ENCODE peak calls at places on chromosomes 13 and 19, in four cellular contexts. A is K562, J is GM12878, C is HepG2. Y is an unnamed sample.

GRCh38 chr19:31232871-31233270 is 116.4 kb downstream of the TSHZ3 start:
- DNase-seq in A (no peak), J (no peak), C (no peak), Y (no peak)

GRCh38 chr13:41780736-41781708 is 179.9 kb downstream of the VWA8 start:
- DNase-seq in A (no peak), J (no peak), C (no peak), Y (no peak)

GRCh38 chr19:1811472-1811894 is 593 bp downstream of the ATP8B3 start:
- DNase-seq in A (peak), J (no peak), C (peak), Y (no peak)

GRCh38 chr19:4227771-4228170 is 1.6 kb upstream of the EBI3 start:
- DNase-seq in A (no peak), J (no peak), C (no peak), Y (no peak)

GRCh38 chr19:19179548-19180441 is 9.7 kb upstream of the MEF2B start:
- DNase-seq in A (peak), J (no peak), C (no peak), Y (no peak)

GRCh38 chr19:10748924-10749434 is 31.1 kb downstream of the DNM2 start:
- DNase-seq in A (peak), J (no peak), C (peak), Y (no peak)

GRCh38 chr13:103272770-103273169 is 206.6 kb upstream of the SLC10A2 start:
- DNase-seq in A (no peak), J (no peak), C (no peak), Y (no peak)

GRCh38 chr19:3801412-3802096 is 15.4 kb upstream of the MATK start:
- DNase-seq in A (peak), J (no peak), C (no peak), Y (no peak)

GRCh38 chr19:3982701-3983541 is 2.3 kb downstream of the EEF2 start:
- DNase-seq in A (peak), J (no peak), C (peak), Y (peak)

GRCh38 chr13:91399189-91400093 is 1.0 kb downstream of the GPC5 start:
- DNase-seq in A (no peak), J (no peak), C (no peak), Y (no peak)

GRCh38 chr13:22107549-22107948 is 436.7 kb downstream of the FGF9 start:
- DNase-seq in A (no peak), J (no peak), C (peak), Y (no peak)

GRCh38 chr19:2296141-2296540 is 11.8 kb downstream of the LINGO3 start:
- DNase-seq in A (no peak), J (no peak), C (no peak), Y (no peak)

GRCh38 chr13:66159526-66159925 is 1070.6 kb downstream of the PCDH9 start:
- DNase-seq in A (no peak), J (no peak), C (no peak), Y (no peak)

GRCh38 chr19:1259873-1260748 is 9.0 kb upstream of the CIRBP start:
- DNase-seq in A (no peak), J (no peak), C (no peak), Y (no peak)

GRCh38 chr13:75258159-75258782 is 223.7 kb downstream of the TBC1D4 start:
- DNase-seq in A (no peak), J (no peak), C (peak), Y (no peak)

GRCh38 chr13:45500492-45501174 is 35.9 kb downstream of the COG3 start:
- DNase-seq in A (no peak), J (no peak), C (peak), Y (no peak)

GRCh38 chr19:4722671-4723464 is 774 bp downstream of the DPP9 start:
- DNase-seq in A (no peak), J (no peak), C (no peak), Y (no peak)

GRCh38 chr19:45526143-45526542 is 18.9 kb downstream of the VASP start:
- DNase-seq in A (peak), J (no peak), C (peak), Y (peak)

GRCh38 chr19:19207637-19208582 is 3.8 kb upstream of the NCAN start:
- DNase-seq in A (no peak), J (no peak), C (no peak), Y (no peak)

GRCh38 chr13:86922936-86923335 is 748.2 kb upstream of the SLITRK5 start:
- DNase-seq in A (no peak), J (no peak), C (no peak), Y (no peak)

GRCh38 chr19:3084943-3085342 is 9.2 kb upstream of the GNA11 start:
- DNase-seq in A (no peak), J (no peak), C (no peak), Y (no peak)

GRCh38 chr19:45663800-45664199 is 4.2 kb upstream of the GIPR start:
- DNase-seq in A (no peak), J (no peak), C (no peak), Y (no peak)

GRCh38 chr13:36188446-36188845 is 25.9 kb downstream of the SOHLH2 start:
- DNase-seq in A (no peak), J (no peak), C (no peak), Y (no peak)

GRCh38 chr19:8526345-8527062 is 12.5 kb upstream of the ZNF414 start:
- DNase-seq in A (peak), J (no peak), C (peak), Y (peak)

GRCh38 chr19:38658462-38659306 is 11.2 kb downstream of the ACTN4 start:
- DNase-seq in A (no peak), J (no peak), C (peak), Y (no peak)

GRCh38 chr19:11797491-11797890 is 832 bp upstream of the ZNF491 start:
- DNase-seq in A (peak), J (peak), C (peak), Y (no peak)

GRCh38 chr19:11792942-11793341 is 5.4 kb upstream of the ZNF491 start:
- DNase-seq in A (no peak), J (no peak), C (no peak), Y (no peak)

GRCh38 chr19:11798391-11799296 is at the start of gene ZNF491:
- DNase-seq in A (peak), J (no peak), C (peak), Y (peak)
- TF ChIP-seq POLR2A in A (no peak), J (peak), C (peak), Y (no peak)

DNA sequence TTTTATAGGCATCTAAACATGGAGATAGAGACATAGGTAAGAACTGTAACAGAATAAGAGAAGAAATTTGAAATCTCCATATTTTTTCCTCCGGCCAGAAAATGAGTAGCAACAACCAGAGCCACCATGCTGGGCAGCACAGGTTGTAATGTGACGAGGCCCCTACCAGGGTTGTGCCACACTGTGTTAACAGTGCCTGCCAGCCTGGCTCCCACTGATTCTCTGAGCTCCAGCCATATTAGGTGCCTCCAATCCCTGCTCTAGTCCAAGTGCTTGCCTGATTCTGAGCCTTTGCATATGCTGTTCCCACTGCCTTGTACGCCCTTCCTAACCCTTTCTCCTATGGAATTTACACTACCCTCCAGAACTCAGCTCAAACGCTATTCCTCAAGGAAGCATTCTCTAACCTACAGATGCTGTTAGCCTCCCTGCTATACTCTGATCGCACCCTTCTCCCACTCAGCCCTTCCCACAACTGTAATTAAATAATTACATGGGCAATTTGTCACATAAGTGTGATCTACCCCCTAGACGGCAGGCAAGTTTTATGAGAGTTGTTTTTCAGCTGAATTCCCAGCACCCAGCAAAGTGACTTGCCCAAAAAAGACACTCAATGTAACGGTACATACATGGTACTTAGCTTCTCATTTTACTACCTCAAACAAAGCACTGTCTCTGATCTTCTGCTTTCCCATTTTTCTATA is 37.6 kb upstream of the STARD13 start:
- DNase-seq in A (no peak), J (no peak), C (no peak), Y (no peak)
- TF ChIP-seq HDAC6 in A (no peak), J (no peak), C (no peak), Y (no peak)

DNA sequence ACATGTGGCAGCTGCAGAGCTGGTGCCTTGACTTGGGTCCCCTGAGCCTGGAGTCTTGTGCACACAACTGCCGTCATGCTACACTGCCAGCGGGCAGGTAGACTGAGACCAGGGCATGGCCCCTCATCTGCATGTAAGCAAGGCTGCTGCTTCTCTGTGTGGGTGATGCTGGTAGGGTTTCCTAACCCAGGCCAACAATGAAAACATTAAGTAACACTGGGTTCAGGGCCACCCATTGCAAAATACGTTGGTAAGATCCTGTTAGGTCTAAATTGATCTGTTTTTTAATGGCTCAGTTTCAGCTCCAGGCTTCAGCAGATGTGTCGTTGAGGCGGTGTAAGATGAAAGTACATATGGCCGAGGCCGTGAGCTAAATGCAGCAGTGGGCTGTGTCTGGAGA is 383.4 kb downstream of the IRS2 start:
- DNase-seq in A (no peak), J (no peak), C (no peak), Y (no peak)
- TF ChIP-seq POLR2A in A (no peak), J (no peak), C (no peak), Y (no peak)

GRCh38 chr13:40318366-40318765 is 348.1 kb downstream of the FOXO1 start:
- DNase-seq in A (no peak), J (no peak), C (no peak), Y (no peak)

GRCh38 chr13:40319699-40320586 is 346.5 kb downstream of the FOXO1 start:
- DNase-seq in A (no peak), J (no peak), C (no peak), Y (no peak)

GRCh38 chr13:40315416-40316064 is 350.9 kb downstream of the FOXO1 start:
- DNase-seq in A (no peak), J (no peak), C (no peak), Y (no peak)

GRCh38 chr13:40316301-40316700 is 350.1 kb downstream of the FOXO1 start:
- DNase-seq in A (no peak), J (no peak), C (no peak), Y (no peak)

DNA sequence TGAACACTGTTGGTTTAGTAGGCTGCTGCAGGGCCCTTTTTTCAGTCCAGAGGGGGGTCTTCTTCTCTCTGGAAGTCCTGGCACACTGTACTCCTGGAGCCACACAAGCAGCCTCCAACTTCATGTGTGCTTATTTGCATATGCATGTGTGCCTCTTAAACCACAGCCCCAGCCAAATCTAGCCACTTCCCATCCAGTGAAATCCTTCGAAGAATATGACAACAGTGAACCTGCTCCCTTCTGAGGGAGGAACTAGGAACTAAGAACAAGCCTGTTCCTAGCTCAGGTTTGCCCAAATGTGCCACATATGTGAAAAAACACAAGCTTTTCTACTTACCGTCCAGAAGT is 348.5 kb downstream of the FOXO1 start:
- DNase-seq in A (no peak), J (no peak), C (no peak), Y (no peak)
- TF ChIP-seq HDAC6 in A (no peak), J (no peak), C (no peak), Y (no peak)

GRCh38 chr19:6671960-6672359 is 2.0 kb upstream of the TNFSF14 start:
- DNase-seq in A (no peak), J (no peak), C (no peak), Y (no peak)
- TF ChIP-seq POLR2A in A (no peak), J (no peak), C (no peak), Y (no peak)

GRCh38 chr13:28040977-28041376 is 52.5 kb upstream of the URAD start:
- DNase-seq in A (no peak), J (no peak), C (no peak), Y (no peak)
- TF ChIP-seq HDAC6 in A (no peak), J (no peak), C (no peak), Y (no peak)

GRCh38 chr19:40190891-40191835 is at the start of gene MAP3K10:
- DNase-seq in A (peak), J (peak), C (peak), Y (peak)
- TF ChIP-seq POLR2A in A (peak), J (peak), C (no peak), Y (no peak)

GRCh38 chr19:14149011-14149410 is 12.6 kb upstream of the ASF1B start:
- DNase-seq in A (no peak), J (no peak), C (no peak), Y (no peak)

GRCh38 chr19:14150770-14151661 is 14.6 kb upstream of the ASF1B start:
- DNase-seq in A (no peak), J (no peak), C (no peak), Y (no peak)

GRCh38 chr19:14150041-14150769 is 13.8 kb upstream of the ASF1B start:
- DNase-seq in A (no peak), J (no peak), C (no peak), Y (no peak)

GRCh38 chr19:14147797-14148605 is 11.6 kb upstream of the ASF1B start:
- DNase-seq in A (peak), J (no peak), C (peak), Y (no peak)

DNA sequence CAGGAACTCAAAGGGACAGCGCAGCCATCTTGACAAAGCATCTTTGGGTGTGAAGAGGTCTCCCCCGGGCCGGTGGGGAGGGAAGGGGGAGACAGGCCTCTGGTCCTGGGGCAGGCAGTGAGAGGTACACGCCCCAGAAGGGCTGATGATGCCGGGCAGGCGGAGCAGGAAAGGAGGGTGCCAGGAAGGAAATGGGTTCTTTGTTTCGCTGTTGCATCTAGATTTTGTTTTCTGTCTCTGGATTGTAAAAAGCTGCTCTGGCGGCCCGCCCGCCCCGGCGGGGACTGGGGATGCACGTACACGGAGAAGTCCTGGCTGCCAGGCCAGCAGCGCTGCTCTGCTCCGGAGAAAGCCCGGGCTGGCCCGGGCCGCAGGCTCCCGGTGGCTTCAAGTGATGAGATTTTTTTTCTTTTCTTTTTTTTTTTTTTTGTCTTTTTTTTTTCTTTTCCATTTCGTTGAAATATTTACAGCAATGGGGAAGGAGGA is 13.2 kb upstream of the ASF1B start:
- DNase-seq in A (no peak), J (no peak), C (no peak), Y (no peak)
- TF ChIP-seq HDAC6 in A (no peak), J (no peak), C (no peak), Y (no peak)